ENCODE peak calls at places on chromosomes 3 and 15, in six cellular contexts. One of them, this sample, is unnamed.

GRCh38 chr3:143604402-143604801 is 243.9 kb downstream of the SLC9A9 start:
- DNase-seq in thoracic aorta: no peak
- DNase-seq in lower lobe of right lung: no peak
- DNase-seq in Caco-2: no peak
- DNase-seq in cardiac muscle cell: no peak
- DNase-seq in A549: no peak
- DNase-seq in this sample: no peak

GRCh38 chr3:155197786-155198185 is 95.7 kb downstream of the STRIT1 start:
- DNase-seq in A549: no peak
- DNase-seq in cardiac muscle cell: no peak
- DNase-seq in Caco-2: no peak
- DNase-seq in lower lobe of right lung: no peak
- DNase-seq in thoracic aorta: no peak
- DNase-seq in this sample: no peak

GRCh38 chr15:28125673-28126651 is 26.8 kb upstream of the OCA2 start:
- DNase-seq in cardiac muscle cell: peak; percentile 78
- DNase-seq in lower lobe of right lung: no peak
- DNase-seq in Caco-2: peak; percentile 65
- DNase-seq in A549: peak; percentile 63
- DNase-seq in thoracic aorta: no peak
- DNase-seq in this sample: peak; percentile 74

GRCh38 chr3:71964170-71964569 is 179.2 kb upstream of the PROK2 start:
- DNase-seq in lower lobe of right lung: no peak
- DNase-seq in cardiac muscle cell: no peak
- DNase-seq in thoracic aorta: no peak
- DNase-seq in A549: no peak
- DNase-seq in Caco-2: no peak
- DNase-seq in this sample: no peak

GRCh38 chr3:128014548-128014947 is 37.7 kb upstream of the SEC61A1 start:
- DNase-seq in A549: no peak
- DNase-seq in Caco-2: no peak
- DNase-seq in lower lobe of right lung: no peak
- DNase-seq in cardiac muscle cell: no peak
- DNase-seq in thoracic aorta: no peak
- DNase-seq in this sample: no peak

GRCh38 chr3:102699104-102699818 is 264.4 kb downstream of the ZPLD1 start:
- DNase-seq in cardiac muscle cell: no peak
- DNase-seq in lower lobe of right lung: no peak
- DNase-seq in Caco-2: no peak
- DNase-seq in thoracic aorta: no peak
- DNase-seq in A549: no peak
- DNase-seq in this sample: no peak

GRCh38 chr3:130748981-130749380 is 2.4 kb upstream of the PIK3R4 start:
- DNase-seq in Caco-2: no peak
- DNase-seq in A549: no peak
- DNase-seq in thoracic aorta: no peak
- DNase-seq in cardiac muscle cell: no peak
- DNase-seq in lower lobe of right lung: no peak
- DNase-seq in this sample: no peak

GRCh38 chr3:123809597-123809996 is 74.5 kb downstream of the MYLK start:
- DNase-seq in Caco-2: no peak
- DNase-seq in cardiac muscle cell: no peak
- DNase-seq in lower lobe of right lung: no peak
- DNase-seq in thoracic aorta: no peak
- DNase-seq in A549: no peak
- DNase-seq in this sample: peak; percentile 84

GRCh38 chr3:42406727-42407450 is 3.5 kb downstream of the LYZL4 start:
- DNase-seq in thoracic aorta: no peak
- DNase-seq in cardiac muscle cell: no peak
- DNase-seq in A549: no peak
- DNase-seq in lower lobe of right lung: no peak
- DNase-seq in Caco-2: no peak
- DNase-seq in this sample: no peak

GRCh38 chr15:96053039-96054021 is 277.2 kb upstream of the NR2F2 start:
- DNase-seq in Caco-2: peak; percentile 61
- DNase-seq in cardiac muscle cell: peak; percentile 93
- DNase-seq in thoracic aorta: no peak
- DNase-seq in A549: peak; percentile 19
- DNase-seq in lower lobe of right lung: peak; percentile 70
- DNase-seq in this sample: peak; percentile 48

GRCh38 chr15:66803182-66803729 is 101.2 kb downstream of the SMAD6 start:
- DNase-seq in cardiac muscle cell: peak; percentile 85
- DNase-seq in lower lobe of right lung: peak; percentile 93
- DNase-seq in A549: peak; percentile 95
- DNase-seq in Caco-2: peak; percentile 88
- DNase-seq in thoracic aorta: peak; percentile 70
- DNase-seq in this sample: peak; percentile 98

GRCh38 chr3:32046102-32046501 is 60.3 kb upstream of the GPD1L start:
- DNase-seq in lower lobe of right lung: no peak
- DNase-seq in A549: no peak
- DNase-seq in Caco-2: no peak
- DNase-seq in cardiac muscle cell: no peak
- DNase-seq in thoracic aorta: no peak
- DNase-seq in this sample: no peak

GRCh38 chr3:81300324-81300927 is 461.0 kb downstream of the GBE1 start:
- DNase-seq in lower lobe of right lung: no peak
- DNase-seq in A549: no peak
- DNase-seq in cardiac muscle cell: no peak
- DNase-seq in Caco-2: peak; percentile 45
- DNase-seq in thoracic aorta: no peak
- DNase-seq in this sample: no peak

GRCh38 chr3:134350861-134351311 is 23.4 kb downstream of the AMOTL2 start:
- DNase-seq in cardiac muscle cell: no peak
- DNase-seq in thoracic aorta: no peak
- DNase-seq in Caco-2: peak; percentile 79
- DNase-seq in A549: no peak
- DNase-seq in lower lobe of right lung: no peak
- DNase-seq in this sample: no peak

GRCh38 chr3:126556637-126557414 is 1.9 kb downstream of the C3orf22 start:
- DNase-seq in A549: no peak
- DNase-seq in cardiac muscle cell: no peak
- DNase-seq in thoracic aorta: no peak
- DNase-seq in Caco-2: no peak
- DNase-seq in lower lobe of right lung: peak; percentile 35
- DNase-seq in this sample: no peak

GRCh38 chr3:37474936-37475335 is 300.6 kb upstream of the LRRFIP2 start:
- DNase-seq in A549: no peak
- DNase-seq in cardiac muscle cell: no peak
- DNase-seq in lower lobe of right lung: no peak
- DNase-seq in Caco-2: no peak
- DNase-seq in thoracic aorta: no peak
- DNase-seq in this sample: peak; percentile 3

GRCh38 chr15:29800441-29801366 is 21.6 kb downstream of the TJP1 start:
- DNase-seq in cardiac muscle cell: no peak
- DNase-seq in lower lobe of right lung: no peak
- DNase-seq in thoracic aorta: no peak
- DNase-seq in A549: no peak
- DNase-seq in Caco-2: no peak
- DNase-seq in this sample: peak; percentile 80

GRCh38 chr15:28879551-28879950 is 6.2 kb upstream of the APBA2 start:
- DNase-seq in A549: no peak
- DNase-seq in lower lobe of right lung: no peak
- DNase-seq in Caco-2: no peak
- DNase-seq in thoracic aorta: no peak
- DNase-seq in cardiac muscle cell: no peak
- DNase-seq in this sample: no peak

GRCh38 chr3:8560608-8561007 is 59.0 kb downstream of the LMCD1 start:
- DNase-seq in Caco-2: no peak
- DNase-seq in A549: no peak
- DNase-seq in cardiac muscle cell: no peak
- DNase-seq in lower lobe of right lung: no peak
- DNase-seq in thoracic aorta: peak; percentile 43
- DNase-seq in this sample: peak; percentile 98

GRCh38 chr3:95654567-95655362 is 1159.6 kb upstream of the EPHA6 start:
- DNase-seq in Caco-2: no peak
- DNase-seq in A549: peak; percentile 56
- DNase-seq in cardiac muscle cell: no peak
- DNase-seq in thoracic aorta: no peak
- DNase-seq in lower lobe of right lung: no peak
- DNase-seq in this sample: no peak

GRCh38 chr3:184748219-184749135 is 36.6 kb upstream of the MAGEF1 start:
- DNase-seq in lower lobe of right lung: no peak
- DNase-seq in cardiac muscle cell: peak; percentile 57
- DNase-seq in A549: peak; percentile 38
- DNase-seq in thoracic aorta: no peak
- DNase-seq in Caco-2: peak; percentile 57
- DNase-seq in this sample: peak; percentile 23

GRCh38 chr15:45378149-45378912 is at the start of gene GATM:
- DNase-seq in Caco-2: no peak
- DNase-seq in A549: peak; percentile 78
- DNase-seq in cardiac muscle cell: peak; percentile 84
- DNase-seq in thoracic aorta: peak; percentile 52
- DNase-seq in lower lobe of right lung: peak; percentile 81
- DNase-seq in this sample: peak; percentile 80

GRCh38 chr15:45376967-45377629 is 1.2 kb downstream of the GATM start:
- DNase-seq in lower lobe of right lung: no peak
- DNase-seq in A549: no peak
- DNase-seq in Caco-2: no peak
- DNase-seq in cardiac muscle cell: no peak
- DNase-seq in thoracic aorta: no peak
- DNase-seq in this sample: no peak

GRCh38 chr15:45376300-45376928 is 1.9 kb downstream of the GATM start:
- DNase-seq in lower lobe of right lung: no peak
- DNase-seq in thoracic aorta: no peak
- DNase-seq in Caco-2: no peak
- DNase-seq in A549: no peak
- DNase-seq in cardiac muscle cell: no peak
- DNase-seq in this sample: no peak

GRCh38 chr15:45378913-45379262 is 544 bp upstream of the GATM start:
- DNase-seq in cardiac muscle cell: peak; percentile 10
- DNase-seq in lower lobe of right lung: no peak
- DNase-seq in Caco-2: no peak
- DNase-seq in thoracic aorta: no peak
- DNase-seq in A549: no peak
- DNase-seq in this sample: no peak

GRCh38 chr15:45377630-45378148 is 655 bp downstream of the GATM start:
- DNase-seq in lower lobe of right lung: no peak
- DNase-seq in Caco-2: no peak
- DNase-seq in thoracic aorta: peak; percentile 2
- DNase-seq in A549: no peak
- DNase-seq in cardiac muscle cell: peak; percentile 64
- DNase-seq in this sample: no peak
- H3K4me3 ChIP-seq in lower lobe of right lung: peak overlapping the region; percentile 65
- H3K4me3 ChIP-seq in Caco-2: no peak overlapping the region
- H3K4me3 ChIP-seq in thoracic aorta: peak overlapping the region; percentile 99
- H3K4me3 ChIP-seq in A549: peak overlapping the region; percentile 57
- H3K4me3 ChIP-seq in cardiac muscle cell: peak overlapping the region; percentile 56
- H3K4me3 ChIP-seq in this sample: peak overlapping the region; percentile 42

GRCh38 chr15:91022075-91022831 is at the start of gene VPS33B:
- DNase-seq in A549: peak; percentile 91
- DNase-seq in Caco-2: peak; percentile 82
- DNase-seq in lower lobe of right lung: peak; percentile 84
- DNase-seq in cardiac muscle cell: peak; percentile 91
- DNase-seq in thoracic aorta: peak; percentile 53
- DNase-seq in this sample: peak; percentile 81
- TF ChIP-seq CTCF in A549: no peak
- TF ChIP-seq CTCF in Caco-2: no peak
- TF ChIP-seq CTCF in lower lobe of right lung: no peak
- TF ChIP-seq CTCF in cardiac muscle cell: no peak
- TF ChIP-seq CTCF in thoracic aorta: no peak
- TF ChIP-seq CTCF in this sample: no peak

GRCh38 chr3:39147374-39147709 is 6.0 kb downstream of the CSRNP1 start:
- DNase-seq in A549: no peak
- DNase-seq in lower lobe of right lung: no peak
- DNase-seq in Caco-2: no peak
- DNase-seq in cardiac muscle cell: no peak
- DNase-seq in thoracic aorta: no peak
- DNase-seq in this sample: no peak
- H3K4me3 ChIP-seq in A549: peak overlapping the region; percentile 18
- H3K4me3 ChIP-seq in lower lobe of right lung: peak overlapping the region; percentile 86
- H3K4me3 ChIP-seq in Caco-2: no peak overlapping the region
- H3K4me3 ChIP-seq in cardiac muscle cell: no peak overlapping the region
- H3K4me3 ChIP-seq in thoracic aorta: peak overlapping the region; percentile 64
- H3K4me3 ChIP-seq in this sample: peak overlapping the region; percentile 27

GRCh38 chr3:36124118-36124796 is 256.0 kb upstream of the STAC start:
- DNase-seq in A549: peak; percentile 67
- DNase-seq in thoracic aorta: no peak
- DNase-seq in cardiac muscle cell: peak; percentile 61
- DNase-seq in Caco-2: peak; percentile 64
- DNase-seq in lower lobe of right lung: no peak
- DNase-seq in this sample: peak; percentile 84
- TF ChIP-seq CTCF in A549: peak; percentile 66
- TF ChIP-seq CTCF in thoracic aorta: no peak
- TF ChIP-seq CTCF in cardiac muscle cell: peak; percentile 55
- TF ChIP-seq CTCF in Caco-2: peak; percentile 55
- TF ChIP-seq CTCF in lower lobe of right lung: peak; percentile 39
- TF ChIP-seq CTCF in this sample: peak; percentile 89